ENCODE peak calls at places on chromosomes 12 and 14, in four cellular contexts. P, O, Y and A are unnamed samples. For H3K4me1, the result is how much of the 10 kb centered on the place peaks cover.

GRCh38 chr14:74549588-74549987 is 56.0 kb downstream of the ISCA2 start:
- ATAC-seq in P (peak), O (peak), Y (peak), A (no peak)

GRCh38 chr14:95268350-95268749 is 51.4 kb downstream of the CLMN start:
- ATAC-seq in P (no peak), O (no peak), Y (peak), A (no peak)

GRCh38 chr12:29025936-29026335 is 123.1 kb upstream of the FAR2 start:
- ATAC-seq in P (no peak), O (no peak), Y (no peak), A (no peak)

GRCh38 chr14:93025055-93025454 is 90.7 kb downstream of the ITPK1 start:
- ATAC-seq in P (no peak), O (no peak), Y (no peak), A (no peak)

GRCh38 chr12:125690841-125691240 is 625.6 kb downstream of the AACS start:
- ATAC-seq in P (no peak), O (no peak), Y (no peak), A (no peak)

GRCh38 chr14:31745741-31746140 is 184.5 kb downstream of the NUBPL start:
- ATAC-seq in P (no peak), O (peak), Y (no peak), A (no peak)

GRCh38 chr12:108630481-108631207 is 3.0 kb downstream of the SELPLG start:
- ATAC-seq in P (no peak), O (peak), Y (no peak), A (no peak)

GRCh38 chr14:95533822-95534221 is 1.0 kb upstream of the GLRX5 start:
- ATAC-seq in P (no peak), O (no peak), Y (peak), A (no peak)

GRCh38 chr12:92144045-92144630 is 1.5 kb downstream of the BTG1 start:
- ATAC-seq in P (peak), O (peak), Y (peak), A (peak)

GRCh38 chr12:105220150-105220928 is 15.6 kb downstream of the APPL2 start:
- ATAC-seq in P (no peak), O (no peak), Y (no peak), A (no peak)

GRCh38 chr14:54343276-54344121 is 53.3 kb upstream of the CDKN3 start:
- ATAC-seq in P (peak), O (no peak), Y (no peak), A (no peak)

GRCh38 chr14:64112859-64113258 is 181.3 kb downstream of the ESR2 start:
- ATAC-seq in P (no peak), O (no peak), Y (no peak), A (no peak)

GRCh38 chr12:2290516-2291065 is 237.8 kb downstream of the CACNA1C start:
- ATAC-seq in P (no peak), O (no peak), Y (no peak), A (no peak)
- H3K4me1 ChIP-seq in P (under half), O (under half), Y (under half), A (half or more)

GRCh38 chr12:34626363-34627157 is 604.3 kb downstream of the ALG10 start:
- ATAC-seq in P (no peak), O (no peak), Y (no peak), A (no peak)

GRCh38 chr12:34625116-34625515 is 602.8 kb downstream of the ALG10 start:
- ATAC-seq in P (no peak), O (no peak), Y (no peak), A (no peak)
- TF ChIP-seq CTCF in P (peak), O (peak), Y (no peak), A (no peak)

DNA sequence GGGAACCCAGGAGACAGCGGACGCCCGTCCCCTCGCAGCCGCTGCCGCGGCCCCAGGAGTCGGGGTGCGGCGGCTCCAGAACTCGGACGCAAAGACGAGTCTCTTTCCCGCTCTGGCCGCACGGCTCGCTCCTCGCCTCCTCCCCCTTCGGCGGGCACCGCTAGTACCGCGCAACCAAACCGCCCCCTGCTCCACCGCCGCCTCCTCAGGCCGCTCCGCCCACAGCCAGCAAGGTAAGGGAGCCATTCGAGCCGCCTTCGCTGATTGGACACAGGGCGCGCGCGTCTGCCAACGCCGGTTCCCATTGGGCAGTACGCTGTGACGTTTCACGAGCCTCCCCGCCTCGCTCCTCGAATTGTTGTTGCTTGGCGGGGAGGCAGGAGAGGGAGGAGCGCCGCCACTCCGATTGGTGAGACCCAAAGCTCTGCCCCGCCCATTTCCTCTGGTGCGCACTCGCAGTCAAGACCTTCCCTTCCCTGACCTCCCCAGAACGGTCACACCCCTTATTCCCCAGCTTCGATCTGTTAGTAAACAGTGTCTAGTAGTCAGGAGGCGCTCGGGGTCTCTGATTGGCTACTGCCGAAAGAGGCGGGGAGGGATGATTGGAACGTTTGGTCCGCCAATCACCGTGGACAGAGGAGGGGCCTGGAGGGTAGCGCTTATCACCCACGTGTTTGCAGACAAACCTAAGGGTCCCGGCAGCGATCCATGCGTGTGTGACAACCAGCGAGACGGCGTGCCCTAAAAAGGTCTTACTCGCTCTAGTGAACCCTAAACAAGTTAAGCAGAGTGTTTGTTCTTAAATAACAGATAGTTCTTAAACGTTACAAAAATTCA is at the start of gene RPS6KA5:
- ATAC-seq in P (peak), O (peak), Y (peak), A (peak)
- TF ChIP-seq POLR2AphosphoS5 in P (peak), O (peak), Y (peak), A (peak)

GRCh38 chr12:40212566-40212965 is 12.2 kb upstream of the LRRK2 start:
- ATAC-seq in P (no peak), O (no peak), Y (no peak), A (no peak)
- H3K4me1 ChIP-seq in P (under half), O (under half), Y (under half), A (under half)

DNA sequence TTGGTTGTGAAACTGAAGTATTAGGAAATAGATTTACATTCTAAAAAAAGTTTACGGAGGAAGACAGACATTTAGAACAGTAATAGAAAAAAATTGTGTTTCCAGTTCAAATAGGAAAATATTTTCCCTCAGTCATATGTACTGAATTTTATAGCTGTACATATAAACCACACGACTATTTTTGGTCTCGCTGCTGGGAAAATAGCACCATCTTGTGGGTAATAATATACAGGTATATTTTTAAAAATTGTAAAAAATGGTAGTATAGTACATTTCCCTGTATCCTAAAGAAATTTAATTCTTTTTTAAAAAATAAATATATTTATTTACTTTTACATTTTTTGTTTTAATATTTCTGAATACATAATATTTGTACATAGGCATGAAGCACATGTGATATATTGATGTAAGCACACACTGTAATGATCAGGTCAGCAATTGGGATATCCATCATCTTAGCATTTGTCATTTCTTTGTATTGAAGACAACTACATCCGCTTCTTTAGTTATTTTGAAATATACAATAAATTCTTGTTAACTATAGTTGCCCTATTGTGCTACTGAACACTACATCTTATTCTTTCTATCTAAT is 168.6 kb downstream of the ALX1 start:
- ATAC-seq in P (no peak), O (peak), Y (peak), A (no peak)
- TF ChIP-seq CTCF in P (no peak), O (peak), Y (peak), A (no peak)

GRCh38 chr12:3816266-3816665 is 56.9 kb downstream of the PARP11 start:
- ATAC-seq in P (no peak), O (no peak), Y (no peak), A (no peak)

GRCh38 chr12:3821441-3821840 is 51.8 kb downstream of the PARP11 start:
- ATAC-seq in P (no peak), O (no peak), Y (no peak), A (no peak)

GRCh38 chr12:3815096-3815766 is 58.0 kb downstream of the PARP11 start:
- ATAC-seq in P (no peak), O (no peak), Y (no peak), A (no peak)

GRCh38 chr12:3820122-3820521 is 53.1 kb downstream of the PARP11 start:
- ATAC-seq in P (no peak), O (no peak), Y (no peak), A (no peak)
- TF ChIP-seq POLR2AphosphoS5 in P (no peak), O (no peak), Y (no peak), A (no peak)

DNA sequence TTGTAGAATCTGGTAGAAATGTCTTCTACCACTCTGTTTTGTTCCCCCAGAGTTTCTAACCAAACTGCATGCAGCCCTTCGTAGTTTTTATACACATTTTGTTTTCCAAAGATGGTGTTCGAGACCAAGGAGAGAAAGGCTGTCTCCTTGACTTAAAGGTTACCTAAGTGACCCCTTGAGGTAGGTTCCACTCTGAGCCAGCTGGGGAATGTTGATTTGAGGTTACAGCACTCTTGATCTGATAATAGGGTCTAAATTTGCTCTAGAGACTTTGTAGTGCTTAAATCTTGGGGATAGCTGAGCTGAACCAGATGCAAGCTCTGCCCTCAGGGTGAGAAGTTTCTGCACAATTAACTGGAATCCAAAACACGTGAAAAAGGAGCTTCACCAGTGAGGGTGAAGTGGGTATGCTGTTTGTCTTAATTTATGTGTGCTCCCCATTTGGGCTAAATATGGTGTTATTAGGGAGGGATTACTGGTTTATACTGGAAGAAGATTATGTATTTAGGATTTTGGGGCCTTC is 3.1 kb downstream of the TMBIM6 start:
- ATAC-seq in P (no peak), O (no peak), Y (no peak), A (no peak)
- H3K4me1 ChIP-seq in P (half or more), O (under half), Y (under half), A (under half)

GRCh38 chr14:59251811-59252771 is 63.6 kb downstream of the DAAM1 start:
- ATAC-seq in P (no peak), O (no peak), Y (no peak), A (no peak)

GRCh38 chr14:59254911-59255545 is 66.6 kb downstream of the DAAM1 start:
- ATAC-seq in P (no peak), O (no peak), Y (peak), A (peak)

GRCh38 chr14:59252772-59253500 is 64.5 kb downstream of the DAAM1 start:
- ATAC-seq in P (no peak), O (no peak), Y (peak), A (no peak)

GRCh38 chr14:59253527-59253926 is 65.1 kb downstream of the DAAM1 start:
- ATAC-seq in P (no peak), O (no peak), Y (peak), A (no peak)

DNA sequence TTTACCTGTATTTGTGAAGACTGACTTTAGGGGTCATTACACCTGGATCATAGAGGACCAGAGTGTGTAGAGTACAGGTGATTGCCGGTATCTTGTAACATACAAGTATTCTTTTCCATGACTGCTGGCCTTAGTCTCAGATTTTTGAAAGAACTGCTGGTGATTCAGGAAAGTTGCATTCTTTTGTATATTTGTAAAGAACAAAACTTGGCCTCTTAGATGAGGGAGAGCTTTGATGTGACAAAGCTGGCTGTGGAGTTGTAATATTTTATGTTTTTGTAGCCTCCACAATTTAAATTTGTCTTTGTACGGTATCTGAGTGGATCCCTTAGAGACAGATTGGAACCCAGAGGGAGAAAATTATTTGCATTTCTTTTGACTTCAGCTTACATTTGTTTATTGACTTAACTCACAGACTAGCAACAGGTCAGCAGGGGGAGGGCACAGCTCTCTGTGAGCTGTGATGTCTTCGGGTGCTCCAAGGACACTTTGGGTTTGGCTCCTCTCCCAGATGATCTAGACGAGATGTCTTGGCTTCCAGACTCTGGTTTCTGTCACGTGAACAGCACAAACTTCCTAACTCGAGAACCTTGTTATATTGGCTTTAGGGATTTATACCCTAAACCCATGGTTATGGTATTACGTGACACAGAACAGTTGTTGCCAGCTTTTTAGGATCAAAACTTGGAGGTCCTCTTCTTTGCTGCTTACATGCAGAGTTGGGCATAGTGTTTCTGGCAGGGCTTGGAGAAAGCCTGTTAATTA is 65.9 kb downstream of the DAAM1 start:
- ATAC-seq in P (peak), O (no peak), Y (peak), A (peak)
- TF ChIP-seq CTCF in P (no peak), O (no peak), Y (no peak), A (no peak)

DNA sequence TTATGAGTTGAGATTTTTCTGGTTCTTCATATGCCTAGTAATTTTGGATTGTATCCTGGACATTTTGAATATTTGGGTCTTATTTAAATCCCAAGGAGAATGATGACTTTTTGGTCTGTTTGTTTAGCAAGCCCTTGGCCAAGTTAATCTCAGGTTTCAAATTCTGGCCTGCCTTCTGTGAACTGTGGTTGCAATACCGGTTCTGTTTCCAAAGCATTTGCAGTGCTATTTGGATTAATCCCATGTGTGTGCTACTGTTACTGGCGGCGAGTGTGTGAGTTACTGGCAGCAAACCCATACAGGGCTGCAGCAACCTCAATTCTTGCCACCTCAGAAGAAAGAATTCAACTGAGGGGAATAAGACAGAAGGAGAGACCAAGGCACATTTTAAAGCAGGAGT is 51.1 kb downstream of the TMEM260 start:
- ATAC-seq in P (no peak), O (no peak), Y (no peak), A (no peak)
- TF ChIP-seq POLR2AphosphoS5 in P (no peak), O (no peak), Y (no peak), A (no peak)